ENCODE peak calls at places on chromosomes 11 and 22, in four cellular contexts. K is mucosa of gallbladder, O is MV-4-11, H is GM23248. Y is an unnamed sample.

GRCh38 chr22:17847360-17848078 is 73.2 kb upstream of the BID start:
- DNase-seq in K (no peak), O (no peak), H (peak), Y (no peak)

GRCh38 chr11:107397357-107397756 is 60.3 kb downstream of the CWF19L2 start:
- DNase-seq in K (no peak), O (no peak), H (no peak), Y (no peak)

GRCh38 chr11:66595245-66595904 is 2.4 kb downstream of the CCS start:
- DNase-seq in K (peak), O (peak), H (peak), Y (peak)

GRCh38 chr11:2577071-2578005 is 122.5 kb downstream of the KCNQ1OT1 start:
- DNase-seq in K (no peak), O (no peak), H (no peak), Y (peak)

GRCh38 chr11:126308271-126308671 is 4.4 kb downstream of the DCPS start:
- DNase-seq in K (no peak), O (no peak), H (no peak), Y (peak)

GRCh38 chr22:37213941-37214340 is 1.7 kb upstream of the SSTR3 start:
- DNase-seq in K (no peak), O (no peak), H (no peak), Y (no peak)

GRCh38 chr11:2940166-2940929 is 11.1 kb upstream of the PHLDA2 start:
- DNase-seq in K (peak), O (peak), H (peak), Y (peak)

GRCh38 chr22:22103078-22103593 is 120.5 kb upstream of the TOP3B start:
- DNase-seq in K (no peak), O (no peak), H (peak), Y (no peak)

GRCh38 chr11:86180860-86181259 is 63.7 kb upstream of the EED start:
- DNase-seq in K (no peak), O (no peak), H (no peak), Y (no peak)

GRCh38 chr11:119166368-119167076 is 2.0 kb upstream of the NLRX1 start:
- DNase-seq in K (no peak), O (peak), H (peak), Y (no peak)

GRCh38 chr11:100719362-100719761 is 32.3 kb downstream of the ARHGAP42 start:
- DNase-seq in K (peak), O (no peak), H (peak), Y (peak)

GRCh38 chr11:114308689-114309089 is 12.5 kb downstream of the NNMT start:
- DNase-seq in K (no peak), O (peak), H (peak), Y (peak)

GRCh38 chr11:130077671-130078468 is 8.2 kb downstream of the APLP2 start:
- DNase-seq in K (no peak), O (no peak), H (no peak), Y (no peak)

GRCh38 chr11:107609384-107610218 is 18.7 kb downstream of the ELMOD1 start:
- DNase-seq in K (no peak), O (no peak), H (no peak), Y (no peak)

GRCh38 chr11:65404638-65405339 is 17.8 kb upstream of the NEAT1 start:
- DNase-seq in K (no peak), O (no peak), H (no peak), Y (no peak)

GRCh38 chr11:46345131-46345597 is 2.1 kb upstream of the DGKZ start:
- DNase-seq in K (peak), O (peak), H (no peak), Y (peak)

GRCh38 chr11:17369685-17370243 is 18.2 kb downstream of the NCR3LG1 start:
- DNase-seq in K (no peak), O (no peak), H (no peak), Y (no peak)

Y was measured in adrenal gland.